ENCODE peak calls at places on chromosomes 3 and 15, in nine cellular contexts. Y is keratinocyte, B is hepatocyte, U is neural progenitor cell, Q is PC-3, Z is endothelial cell of umbilical vein, C is astrocyte, N is fibroblast of lung, E is GM23248. K is an unnamed sample. For H4K20me1, the result is how much of the 10 kb centered on the place peaks cover.

GRCh38 chr3:133703915-133704314 is 42.2 kb upstream of the TOPBP1 start:
- DNase-seq in Y (no peak), B (no peak), U (no peak), Q (no peak), Z (no peak), C (no peak), N (no peak), E (no peak), K (no peak)

GRCh38 chr3:155550386-155550785 is 194.5 kb downstream of the PLCH1 start:
- DNase-seq in Y (no peak), B (no peak), U (no peak), Q (no peak), Z (no peak), C (no peak), N (no peak), E (no peak), K (no peak)

GRCh38 chr15:101684384-101684783 is 32.2 kb upstream of the TM2D3 start:
- DNase-seq in Y (peak), B (peak), U (no peak), Q (peak), Z (no peak), C (peak), N (peak), E (peak), K (no peak)

GRCh38 chr3:57756528-57757401 is 656 bp downstream of the SLMAP start:
- DNase-seq in Y (no peak), B (peak), U (peak), Q (peak), Z (peak), C (peak), N (peak), E (peak), K (peak)

GRCh38 chr3:138441742-138442141 is 7.3 kb downstream of the ESYT3 start:
- DNase-seq in Y (no peak), B (no peak), U (no peak), Q (peak), Z (no peak), C (no peak), N (no peak), E (peak), K (no peak)

GRCh38 chr3:47578691-47579632 is at the start of gene CSPG5:
- DNase-seq in Y (no peak), B (peak), U (peak), Q (no peak), Z (no peak), C (no peak), N (no peak), E (peak), K (peak)

GRCh38 chr3:73056365-73057150 is 4.9 kb upstream of the EBLN2 start:
- DNase-seq in Y (no peak), B (peak), U (peak), Q (peak), Z (peak), C (no peak), N (peak), E (peak), K (no peak)

GRCh38 chr15:62453979-62454378 is 288.9 kb upstream of the C2CD4B start:
- DNase-seq in Y (no peak), B (no peak), U (no peak), Q (peak), Z (no peak), C (peak), N (peak), E (peak), K (no peak)

GRCh38 chr3:195895900-195896360 is 12.4 kb downstream of the TNK2 start:
- DNase-seq in Y (no peak), B (peak), U (peak), Q (peak), Z (peak), C (no peak), N (peak), E (peak), K (peak)

GRCh38 chr3:120171134-120171863 is 77.1 kb upstream of the GSK3B start:
- DNase-seq in Y (no peak), B (no peak), U (no peak), Q (no peak), Z (no peak), C (no peak), N (peak), E (peak), K (no peak)

GRCh38 chr3:142976621-142977398 is 13.3 kb upstream of the PAQR9 start:
- DNase-seq in Y (no peak), B (peak), U (no peak), Q (peak), Z (peak), C (peak), N (peak), E (peak), K (peak)

GRCh38 chr3:196141052-196141865 is 59.4 kb upstream of the TFRC start:
- DNase-seq in Y (no peak), B (no peak), U (no peak), Q (no peak), Z (no peak), C (no peak), N (no peak), E (no peak), K (no peak)

GRCh38 chr3:15783361-15783969 is 14.3 kb downstream of the ANKRD28 start:
- DNase-seq in Y (no peak), B (no peak), U (no peak), Q (peak), Z (peak), C (peak), N (peak), E (peak), K (no peak)

GRCh38 chr3:54703906-54704305 is 224.0 kb downstream of the LRTM1 start:
- DNase-seq in Y (no peak), B (no peak), U (no peak), Q (no peak), Z (no peak), C (no peak), N (no peak), E (no peak), K (no peak)

GRCh38 chr3:107251819-107252218 is 125.4 kb upstream of the CCDC54 start:
- DNase-seq in Y (no peak), B (no peak), U (no peak), Q (no peak), Z (no peak), C (no peak), N (no peak), E (no peak), K (no peak)

GRCh38 chr3:159458010-159458409 is 530.6 kb upstream of the IL12A start:
- DNase-seq in Y (peak), B (peak), U (peak), Q (peak), Z (peak), C (peak), N (peak), E (peak), K (peak)

GRCh38 chr15:51093865-51094605 is 671 bp downstream of the TNFAIP8L3 start:
- DNase-seq in Y (no peak), B (peak), U (peak), Q (no peak), Z (peak), C (no peak), N (peak), E (peak), K (no peak)

GRCh38 chr3:196414469-196414868 is 17.8 kb downstream of the UBXN7 start:
- DNase-seq in Y (no peak), B (no peak), U (no peak), Q (peak), Z (no peak), C (peak), N (no peak), E (peak), K (no peak)

GRCh38 chr3:149585401-149585726 is 72.5 kb downstream of the WWTR1 start:
- DNase-seq in Y (no peak), B (no peak), U (no peak), Q (no peak), Z (no peak), C (peak), N (no peak), E (no peak), K (no peak)

GRCh38 chr3:48129921-48130320 is 58.3 kb downstream of the CDC25A start:
- DNase-seq in Y (no peak), B (no peak), U (no peak), Q (no peak), Z (no peak), C (peak), N (no peak), E (peak), K (no peak)

GRCh38 chr15:77181305-77182074 is 110.6 kb upstream of the TSPAN3 start:
- DNase-seq in Y (no peak), B (no peak), U (no peak), Q (no peak), Z (no peak), C (no peak), N (no peak), E (no peak), K (no peak)

GRCh38 chr3:172680684-172681083 is 30.2 kb downstream of the NCEH1 start:
- DNase-seq in Y (peak), B (no peak), U (no peak), Q (no peak), Z (no peak), C (peak), N (no peak), E (peak), K (peak)

DNA sequence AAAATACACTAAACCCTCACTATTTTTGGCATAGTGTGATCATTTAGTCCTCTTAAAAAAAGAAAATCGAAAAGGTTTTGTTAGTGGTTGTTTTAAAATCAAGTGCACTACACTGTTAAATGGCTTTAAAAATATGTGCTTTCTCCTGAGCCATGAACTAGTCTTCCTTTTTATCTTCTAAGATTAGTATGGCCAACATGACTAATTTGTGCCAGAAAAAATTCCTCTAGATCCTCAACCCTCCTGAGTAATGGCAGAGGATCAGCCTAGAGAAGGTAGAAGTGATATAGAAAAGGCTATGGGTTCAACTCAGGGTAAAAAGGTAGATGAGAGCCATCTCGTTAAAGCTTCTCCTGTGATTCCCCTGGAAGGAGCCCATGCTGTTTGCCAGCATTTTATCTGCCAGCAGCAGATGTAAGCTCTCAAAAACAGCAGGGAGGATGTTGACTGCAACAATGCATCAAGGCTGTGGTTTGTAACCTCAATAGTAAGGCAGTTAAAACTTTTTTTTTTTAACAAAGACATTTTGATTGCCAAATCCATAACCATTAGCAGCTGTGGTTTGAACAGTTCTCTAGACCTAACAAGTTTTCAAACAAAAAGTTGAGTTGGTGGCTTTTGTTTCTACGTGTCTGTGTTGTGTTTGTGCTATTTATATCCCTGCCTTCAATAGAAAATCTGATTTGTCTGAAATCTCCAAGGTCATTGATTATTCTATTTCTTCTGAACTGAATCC is 30.2 kb upstream of the ZNF609 start:
- DNase-seq in Y (no peak), B (peak), U (peak), Q (no peak), Z (peak), C (peak), N (peak), E (peak), K (no peak)
- H3K4me2 ChIP-seq in Y (peak), B (peak), U (peak), Q (no peak), Z (no peak), C (peak), N (no peak), E (peak), K (no peak)

GRCh38 chr3:182803596-182803995 is 10.3 kb downstream of the ATP11B start:
- DNase-seq in Y (no peak), B (no peak), U (no peak), Q (peak), Z (no peak), C (no peak), N (no peak), E (no peak), K (no peak)

GRCh38 chr3:182809523-182809922 is 16.2 kb downstream of the ATP11B start:
- DNase-seq in Y (no peak), B (no peak), U (no peak), Q (no peak), Z (no peak), C (no peak), N (no peak), E (no peak), K (peak)

GRCh38 chr3:182808041-182808765 is 14.9 kb downstream of the ATP11B start:
- DNase-seq in Y (no peak), B (no peak), U (no peak), Q (no peak), Z (no peak), C (no peak), N (no peak), E (no peak), K (no peak)

GRCh38 chr3:182810574-182811268 is 17.4 kb downstream of the ATP11B start:
- DNase-seq in Y (no peak), B (no peak), U (no peak), Q (peak), Z (peak), C (no peak), N (peak), E (peak), K (no peak)

GRCh38 chr3:182807056-182807455 is 13.8 kb downstream of the ATP11B start:
- DNase-seq in Y (no peak), B (no peak), U (no peak), Q (no peak), Z (no peak), C (no peak), N (no peak), E (no peak), K (no peak)
- H4K20me1 ChIP-seq in Y (under half), B (half or more), U (under half), Q (under half), Z (under half), C (half or more), N (under half), E (under half), K (under half)

DNA sequence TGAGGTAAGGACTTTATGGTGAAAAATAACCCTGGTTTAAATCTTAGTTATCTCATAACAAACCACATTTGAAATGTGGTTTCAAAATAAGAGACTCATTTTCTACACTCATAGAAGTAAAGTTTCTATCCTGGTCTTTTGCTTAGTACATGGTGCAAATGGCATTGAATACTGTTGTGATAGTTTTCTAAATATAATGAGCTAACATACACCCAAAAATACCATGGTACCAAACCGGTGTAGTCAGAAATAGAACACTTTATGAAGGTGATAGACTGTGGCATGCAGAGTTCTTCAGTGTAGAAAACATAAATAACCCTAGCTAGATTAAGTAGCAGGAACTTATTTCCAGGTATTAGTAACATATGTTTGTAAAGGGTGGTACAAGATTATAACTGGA is 629.4 kb downstream of the PLOD2 start:
- DNase-seq in Y (no peak), B (no peak), U (no peak), Q (no peak), Z (no peak), C (no peak), N (no peak), E (no peak), K (no peak)
- H3K4me2 ChIP-seq in Y (no peak), B (no peak), U (no peak), Q (no peak), Z (no peak), C (no peak), N (no peak), E (no peak), K (no peak)

DNA sequence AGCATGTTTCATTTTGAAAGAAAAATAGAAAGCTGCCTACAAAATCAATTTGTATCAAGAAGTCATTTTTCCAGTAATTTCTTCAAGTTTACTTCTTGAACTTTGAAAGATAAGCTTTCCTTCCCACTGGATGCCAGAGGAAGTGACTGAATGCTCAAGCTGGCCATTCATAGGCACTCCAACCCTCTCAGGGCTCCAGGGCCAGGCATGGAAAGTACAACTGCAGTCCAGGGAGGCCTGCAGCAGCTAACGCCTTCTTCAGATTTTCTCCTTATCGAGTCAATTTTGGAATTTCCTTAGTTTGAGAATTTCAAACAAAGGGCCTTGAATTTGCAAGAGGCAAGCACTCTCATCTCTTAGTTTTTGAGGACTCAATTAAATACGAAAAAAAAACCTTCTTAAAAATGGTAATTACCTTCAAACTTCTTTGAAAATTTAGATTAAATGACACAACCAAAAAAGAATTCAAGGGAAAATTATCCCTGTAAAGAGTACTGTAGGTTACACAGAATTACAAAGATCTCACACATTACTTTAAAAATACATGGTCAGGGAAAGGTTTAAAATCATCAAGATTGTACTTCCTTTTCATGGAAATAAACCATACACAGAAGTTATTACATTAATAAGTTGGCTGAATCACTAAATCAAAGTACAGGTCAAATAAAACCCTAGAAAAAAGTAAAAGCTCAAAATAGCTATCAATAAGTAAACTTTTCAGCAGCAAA is 2.5 kb downstream of the UBP1 start:
- DNase-seq in Y (no peak), B (peak), U (peak), Q (peak), Z (peak), C (peak), N (peak), E (peak), K (no peak)
- H4K20me1 ChIP-seq in Y (under half), B (half or more), U (half or more), Q (half or more), Z (under half), C (half or more), N (under half), E (under half), K (under half)

K was measured in PC-9.